ENCODE peak calls at places on chromosomes 16 and 17, in ten cellular contexts. A, M, H, Q, I, S, W, B, O and K are unnamed samples.

GRCh38 chr16:15983898-15984297 is 34.5 kb downstream of the ABCC1 start:
- DNase-seq in A (peak), M (no peak), H (no peak), Q (no peak), I (no peak), S (no peak), W (no peak), B (no peak), O (no peak), K (no peak)

GRCh38 chr16:83802135-83802534 is 5.6 kb upstream of the HSBP1 start:
- DNase-seq in A (peak), M (no peak), H (no peak), Q (no peak), I (peak), S (no peak), W (no peak), B (no peak), O (no peak), K (no peak)

GRCh38 chr17:2455956-2456355 is 55.1 kb upstream of the MNT start:
- DNase-seq in A (no peak), M (no peak), H (no peak), Q (no peak), I (no peak), S (no peak), W (no peak), B (no peak), O (no peak), K (no peak)

GRCh38 chr16:81707411-81708321 is 71.4 kb upstream of the PLCG2 start:
- DNase-seq in A (no peak), M (no peak), H (no peak), Q (no peak), I (peak), S (no peak), W (no peak), B (no peak), O (no peak), K (no peak)

GRCh38 chr17:41769985-41770384 is 16.5 kb downstream of the JUP start:
- DNase-seq in A (no peak), M (no peak), H (no peak), Q (no peak), I (no peak), S (no peak), W (no peak), B (no peak), O (no peak), K (no peak)

GRCh38 chr17:44898768-44899073 is 524 bp downstream of the EFTUD2 start:
- DNase-seq in A (no peak), M (peak), H (peak), Q (no peak), I (no peak), S (no peak), W (no peak), B (no peak), O (no peak), K (peak)

GRCh38 chr17:78129385-78130079 is 977 bp upstream of the TMC6 start:
- DNase-seq in A (no peak), M (peak), H (no peak), Q (no peak), I (no peak), S (no peak), W (peak), B (no peak), O (no peak), K (no peak)

GRCh38 chr16:57941016-57941656 is 29.8 kb downstream of the CNGB1 start:
- DNase-seq in A (no peak), M (no peak), H (no peak), Q (no peak), I (no peak), S (no peak), W (no peak), B (peak), O (peak), K (no peak)

GRCh38 chr16:83706394-83706793 is 101.4 kb upstream of the HSBP1 start:
- DNase-seq in A (no peak), M (no peak), H (no peak), Q (no peak), I (peak), S (peak), W (no peak), B (no peak), O (no peak), K (no peak)

GRCh38 chr17:39014795-39015545 is 47.8 kb upstream of the FBXO47 start:
- DNase-seq in A (no peak), M (peak), H (no peak), Q (no peak), I (no peak), S (no peak), W (no peak), B (no peak), O (no peak), K (no peak)

GRCh38 chr17:50052822-50053653 is 2.9 kb upstream of the ITGA3 start:
- DNase-seq in A (no peak), M (no peak), H (no peak), Q (no peak), I (no peak), S (no peak), W (no peak), B (no peak), O (no peak), K (no peak)

GRCh38 chr17:50196826-50197225 is 4.6 kb downstream of the COL1A1 start:
- DNase-seq in A (no peak), M (no peak), H (no peak), Q (no peak), I (no peak), S (peak), W (no peak), B (no peak), O (no peak), K (peak)

GRCh38 chr17:31572341-31572740 is 180.9 kb downstream of the RAB11FIP4 start:
- DNase-seq in A (no peak), M (no peak), H (no peak), Q (no peak), I (no peak), S (no peak), W (no peak), B (no peak), O (no peak), K (no peak)

GRCh38 chr17:57444632-57445031 is 188.3 kb downstream of the MSI2 start:
- DNase-seq in A (no peak), M (peak), H (no peak), Q (no peak), I (no peak), S (no peak), W (no peak), B (no peak), O (no peak), K (no peak)

GRCh38 chr16:81521141-81521626 is 76.6 kb downstream of the CMIP start:
- DNase-seq in A (no peak), M (peak), H (peak), Q (peak), I (no peak), S (no peak), W (peak), B (no peak), O (no peak), K (peak)

GRCh38 chr16:17296412-17296811 is 174.3 kb downstream of the XYLT1 start:
- DNase-seq in A (no peak), M (no peak), H (no peak), Q (no peak), I (no peak), S (no peak), W (no peak), B (no peak), O (no peak), K (peak)

GRCh38 chr17:6244253-6244652 is 174.1 kb downstream of the WSCD1 start:
- DNase-seq in A (no peak), M (no peak), H (no peak), Q (no peak), I (no peak), S (no peak), W (no peak), B (no peak), O (no peak), K (no peak)

GRCh38 chr17:8226536-8227237 is 16.3 kb upstream of the AURKB start:
- DNase-seq in A (peak), M (peak), H (peak), Q (peak), I (peak), S (peak), W (peak), B (peak), O (no peak), K (peak)

GRCh38 chr17:62150471-62150870 is 85.4 kb upstream of the MED13 start:
- DNase-seq in A (no peak), M (no peak), H (no peak), Q (no peak), I (no peak), S (no peak), W (no peak), B (no peak), O (no peak), K (no peak)

GRCh38 chr16:27273670-27274522 is 5.3 kb upstream of the NSMCE1 start:
- DNase-seq in A (no peak), M (peak), H (no peak), Q (peak), I (peak), S (no peak), W (no peak), B (no peak), O (no peak), K (no peak)

GRCh38 chr17:80746262-80746935 is 201.8 kb downstream of the RPTOR start:
- DNase-seq in A (no peak), M (no peak), H (no peak), Q (no peak), I (no peak), S (no peak), W (no peak), B (no peak), O (no peak), K (peak)

GRCh38 chr17:78883090-78883532 is 19.9 kb downstream of the CEP295NL start:
- DNase-seq in A (peak), M (peak), H (no peak), Q (no peak), I (peak), S (peak), W (no peak), B (peak), O (peak), K (peak)

GRCh38 chr17:29347831-29348281 is 42.3 kb upstream of the TAOK1 start:
- DNase-seq in A (no peak), M (peak), H (no peak), Q (no peak), I (peak), S (no peak), W (no peak), B (no peak), O (no peak), K (no peak)

GRCh38 chr16:2595376-2596200 is 57.8 kb downstream of the PDPK1 start:
- DNase-seq in A (no peak), M (peak), H (no peak), Q (no peak), I (no peak), S (no peak), W (no peak), B (no peak), O (no peak), K (no peak)

GRCh38 chr17:7003745-7004144 is 7.9 kb downstream of the ALOX12 start:
- DNase-seq in A (no peak), M (no peak), H (no peak), Q (no peak), I (no peak), S (no peak), W (no peak), B (no peak), O (no peak), K (no peak)

GRCh38 chr16:84732674-84733352 is 33.0 kb downstream of the USP10 start:
- DNase-seq in A (no peak), M (peak), H (no peak), Q (no peak), I (no peak), S (no peak), W (no peak), B (no peak), O (peak), K (no peak)